ENCODE peak calls at places on chromosomes 1 and 21, in nine cellular contexts. One of them, this sample, is unnamed.

GRCh38 chr1:61819421-61819820 is 77.1 kb downstream of the PATJ start:
- DNase-seq in NCI-H1694: no peak
- DNase-seq in T follicular helper cell: no peak
- DNase-seq in DMS153: no peak
- DNase-seq in glutamatergic neuron: no peak
- DNase-seq in NCI-H510A: no peak
- DNase-seq in naive B cell: no peak
- DNase-seq in stimulated activated naive CD8-positive, alpha-beta T cell treated with anti-CD3 and anti-CD28 coated beads, Interleukin-15, amount 100 ng/mL, for 72 hours: no peak
- DNase-seq in T-helper 17 cell: no peak
- DNase-seq in this sample: no peak

GRCh38 chr1:62484824-62485468 is 48.1 kb downstream of the USP1 start:
- DNase-seq in NCI-H1694: no peak
- DNase-seq in T follicular helper cell: no peak
- DNase-seq in DMS153: no peak
- DNase-seq in glutamatergic neuron: no peak
- DNase-seq in NCI-H510A: no peak
- DNase-seq in naive B cell: no peak
- DNase-seq in stimulated activated naive CD8-positive, alpha-beta T cell treated with anti-CD3 and anti-CD28 coated beads, Interleukin-15, amount 100 ng/mL, for 72 hours: no peak
- DNase-seq in T-helper 17 cell: no peak
- DNase-seq in this sample: no peak

GRCh38 chr1:17119076-17119743 is at the start of gene PADI2:
- DNase-seq in NCI-H1694: no peak
- DNase-seq in T follicular helper cell: peak; percentile 22
- DNase-seq in DMS153: peak; percentile 66
- DNase-seq in glutamatergic neuron: peak; percentile 83
- DNase-seq in NCI-H510A: peak; percentile 71
- DNase-seq in naive B cell: peak; percentile 41
- DNase-seq in stimulated activated naive CD8-positive, alpha-beta T cell treated with anti-CD3 and anti-CD28 coated beads, Interleukin-15, amount 100 ng/mL, for 72 hours: peak; percentile 38
- DNase-seq in T-helper 17 cell: peak; percentile 21
- DNase-seq in this sample: peak; percentile 24

GRCh38 chr21:44544566-44544965 is 4.6 kb upstream of the KRTAP10-1 start:
- DNase-seq in NCI-H1694: no peak
- DNase-seq in T follicular helper cell: no peak
- DNase-seq in DMS153: no peak
- DNase-seq in glutamatergic neuron: no peak
- DNase-seq in NCI-H510A: no peak
- DNase-seq in naive B cell: no peak
- DNase-seq in stimulated activated naive CD8-positive, alpha-beta T cell treated with anti-CD3 and anti-CD28 coated beads, Interleukin-15, amount 100 ng/mL, for 72 hours: no peak
- DNase-seq in T-helper 17 cell: no peak
- DNase-seq in this sample: no peak

GRCh38 chr1:15939181-15940109 is 36.5 kb downstream of the ZBTB17 start:
- DNase-seq in NCI-H1694: no peak
- DNase-seq in T follicular helper cell: no peak
- DNase-seq in DMS153: no peak
- DNase-seq in glutamatergic neuron: no peak
- DNase-seq in NCI-H510A: no peak
- DNase-seq in naive B cell: no peak
- DNase-seq in stimulated activated naive CD8-positive, alpha-beta T cell treated with anti-CD3 and anti-CD28 coated beads, Interleukin-15, amount 100 ng/mL, for 72 hours: no peak
- DNase-seq in T-helper 17 cell: no peak
- DNase-seq in this sample: no peak

GRCh38 chr1:14945132-14946010 is 208.2 kb upstream of the TMEM51 start:
- DNase-seq in NCI-H1694: peak; percentile 71
- DNase-seq in T follicular helper cell: no peak
- DNase-seq in DMS153: no peak
- DNase-seq in glutamatergic neuron: peak; percentile 71
- DNase-seq in NCI-H510A: no peak
- DNase-seq in naive B cell: no peak
- DNase-seq in stimulated activated naive CD8-positive, alpha-beta T cell treated with anti-CD3 and anti-CD28 coated beads, Interleukin-15, amount 100 ng/mL, for 72 hours: no peak
- DNase-seq in T-helper 17 cell: no peak
- DNase-seq in this sample: no peak

GRCh38 chr1:21216835-21217811 is 40.4 kb upstream of the EIF4G3 start:
- DNase-seq in NCI-H1694: peak; percentile 47
- DNase-seq in T follicular helper cell: peak; percentile 59
- DNase-seq in DMS153: no peak
- DNase-seq in glutamatergic neuron: peak; percentile 63
- DNase-seq in NCI-H510A: no peak
- DNase-seq in naive B cell: peak; percentile 47
- DNase-seq in stimulated activated naive CD8-positive, alpha-beta T cell treated with anti-CD3 and anti-CD28 coated beads, Interleukin-15, amount 100 ng/mL, for 72 hours: peak; percentile 64
- DNase-seq in T-helper 17 cell: peak; percentile 30
- DNase-seq in this sample: peak; percentile 34

GRCh38 chr1:175388286-175388685 is 195.7 kb upstream of the KIAA0040 start:
- DNase-seq in NCI-H1694: no peak
- DNase-seq in T follicular helper cell: no peak
- DNase-seq in DMS153: no peak
- DNase-seq in glutamatergic neuron: no peak
- DNase-seq in NCI-H510A: no peak
- DNase-seq in naive B cell: no peak
- DNase-seq in stimulated activated naive CD8-positive, alpha-beta T cell treated with anti-CD3 and anti-CD28 coated beads, Interleukin-15, amount 100 ng/mL, for 72 hours: no peak
- DNase-seq in T-helper 17 cell: no peak
- DNase-seq in this sample: no peak

GRCh38 chr1:47675047-47675675 is 237.3 kb downstream of the FOXD2 start:
- DNase-seq in NCI-H1694: no peak
- DNase-seq in T follicular helper cell: no peak
- DNase-seq in DMS153: no peak
- DNase-seq in glutamatergic neuron: no peak
- DNase-seq in NCI-H510A: no peak
- DNase-seq in naive B cell: no peak
- DNase-seq in stimulated activated naive CD8-positive, alpha-beta T cell treated with anti-CD3 and anti-CD28 coated beads, Interleukin-15, amount 100 ng/mL, for 72 hours: no peak
- DNase-seq in T-helper 17 cell: no peak
- DNase-seq in this sample: no peak

GRCh38 chr1:151934048-151934493 is 24.8 kb upstream of the THEM4 start:
- DNase-seq in NCI-H1694: peak; percentile 63
- DNase-seq in T follicular helper cell: no peak
- DNase-seq in DMS153: peak; percentile 75
- DNase-seq in glutamatergic neuron: peak; percentile 19
- DNase-seq in NCI-H510A: no peak
- DNase-seq in naive B cell: peak; percentile 43
- DNase-seq in stimulated activated naive CD8-positive, alpha-beta T cell treated with anti-CD3 and anti-CD28 coated beads, Interleukin-15, amount 100 ng/mL, for 72 hours: peak; percentile 47
- DNase-seq in T-helper 17 cell: no peak
- DNase-seq in this sample: peak; percentile 13

GRCh38 chr1:118767971-118768370 is 220.2 kb downstream of the TBX15 start:
- DNase-seq in NCI-H1694: no peak
- DNase-seq in T follicular helper cell: no peak
- DNase-seq in DMS153: no peak
- DNase-seq in glutamatergic neuron: no peak
- DNase-seq in NCI-H510A: no peak
- DNase-seq in naive B cell: no peak
- DNase-seq in stimulated activated naive CD8-positive, alpha-beta T cell treated with anti-CD3 and anti-CD28 coated beads, Interleukin-15, amount 100 ng/mL, for 72 hours: no peak
- DNase-seq in T-helper 17 cell: no peak
- DNase-seq in this sample: no peak

GRCh38 chr1:36034692-36035091 is 49.2 kb upstream of the TEKT2 start:
- DNase-seq in NCI-H1694: no peak
- DNase-seq in T follicular helper cell: no peak
- DNase-seq in DMS153: no peak
- DNase-seq in glutamatergic neuron: no peak
- DNase-seq in NCI-H510A: no peak
- DNase-seq in naive B cell: no peak
- DNase-seq in stimulated activated naive CD8-positive, alpha-beta T cell treated with anti-CD3 and anti-CD28 coated beads, Interleukin-15, amount 100 ng/mL, for 72 hours: no peak
- DNase-seq in T-helper 17 cell: no peak
- DNase-seq in this sample: no peak

GRCh38 chr1:212186427-212187207 is 98.6 kb upstream of the PPP2R5A start:
- DNase-seq in NCI-H1694: no peak
- DNase-seq in T follicular helper cell: no peak
- DNase-seq in DMS153: peak; percentile 8
- DNase-seq in glutamatergic neuron: no peak
- DNase-seq in NCI-H510A: no peak
- DNase-seq in naive B cell: peak; percentile 52
- DNase-seq in stimulated activated naive CD8-positive, alpha-beta T cell treated with anti-CD3 and anti-CD28 coated beads, Interleukin-15, amount 100 ng/mL, for 72 hours: no peak
- DNase-seq in T-helper 17 cell: no peak
- DNase-seq in this sample: no peak

GRCh38 chr1:212458817-212459216 is 26.1 kb downstream of the NENF start:
- DNase-seq in NCI-H1694: no peak
- DNase-seq in T follicular helper cell: no peak
- DNase-seq in DMS153: no peak
- DNase-seq in glutamatergic neuron: no peak
- DNase-seq in NCI-H510A: no peak
- DNase-seq in naive B cell: no peak
- DNase-seq in stimulated activated naive CD8-positive, alpha-beta T cell treated with anti-CD3 and anti-CD28 coated beads, Interleukin-15, amount 100 ng/mL, for 72 hours: no peak
- DNase-seq in T-helper 17 cell: no peak
- DNase-seq in this sample: no peak

GRCh38 chr1:58893257-58893869 is 109.5 kb upstream of the JUN start:
- DNase-seq in NCI-H1694: peak; percentile 75
- DNase-seq in T follicular helper cell: no peak
- DNase-seq in DMS153: peak; percentile 85
- DNase-seq in glutamatergic neuron: no peak
- DNase-seq in NCI-H510A: peak; percentile 43
- DNase-seq in naive B cell: no peak
- DNase-seq in stimulated activated naive CD8-positive, alpha-beta T cell treated with anti-CD3 and anti-CD28 coated beads, Interleukin-15, amount 100 ng/mL, for 72 hours: no peak
- DNase-seq in T-helper 17 cell: no peak
- DNase-seq in this sample: no peak

GRCh38 chr1:54429838-54430237 is 23.6 kb upstream of the SSBP3 start:
- DNase-seq in NCI-H1694: no peak
- DNase-seq in T follicular helper cell: no peak
- DNase-seq in DMS153: no peak
- DNase-seq in glutamatergic neuron: no peak
- DNase-seq in NCI-H510A: no peak
- DNase-seq in naive B cell: no peak
- DNase-seq in stimulated activated naive CD8-positive, alpha-beta T cell treated with anti-CD3 and anti-CD28 coated beads, Interleukin-15, amount 100 ng/mL, for 72 hours: no peak
- DNase-seq in T-helper 17 cell: no peak
- DNase-seq in this sample: no peak

GRCh38 chr1:150388241-150388640 is 24.3 kb downstream of the RPRD2 start:
- DNase-seq in NCI-H1694: no peak
- DNase-seq in T follicular helper cell: no peak
- DNase-seq in DMS153: no peak
- DNase-seq in glutamatergic neuron: no peak
- DNase-seq in NCI-H510A: no peak
- DNase-seq in naive B cell: no peak
- DNase-seq in stimulated activated naive CD8-positive, alpha-beta T cell treated with anti-CD3 and anti-CD28 coated beads, Interleukin-15, amount 100 ng/mL, for 72 hours: no peak
- DNase-seq in T-helper 17 cell: no peak
- DNase-seq in this sample: no peak

GRCh38 chr21:26788783-26789182 is 56.4 kb downstream of the ADAMTS1 start:
- DNase-seq in NCI-H1694: no peak
- DNase-seq in T follicular helper cell: no peak
- DNase-seq in DMS153: no peak
- DNase-seq in glutamatergic neuron: no peak
- DNase-seq in NCI-H510A: no peak
- DNase-seq in naive B cell: no peak
- DNase-seq in stimulated activated naive CD8-positive, alpha-beta T cell treated with anti-CD3 and anti-CD28 coated beads, Interleukin-15, amount 100 ng/mL, for 72 hours: no peak
- DNase-seq in T-helper 17 cell: no peak
- DNase-seq in this sample: no peak

GRCh38 chr1:216601427-216601751 is 121.8 kb downstream of the ESRRG start:
- DNase-seq in NCI-H1694: no peak
- DNase-seq in T follicular helper cell: no peak
- DNase-seq in DMS153: no peak
- DNase-seq in glutamatergic neuron: no peak
- DNase-seq in NCI-H510A: no peak
- DNase-seq in naive B cell: no peak
- DNase-seq in stimulated activated naive CD8-positive, alpha-beta T cell treated with anti-CD3 and anti-CD28 coated beads, Interleukin-15, amount 100 ng/mL, for 72 hours: no peak
- DNase-seq in T-helper 17 cell: no peak
- DNase-seq in this sample: no peak

GRCh38 chr1:190436615-190437014 is 41.0 kb downstream of the BRINP3 start:
- DNase-seq in NCI-H1694: peak; percentile 34
- DNase-seq in T follicular helper cell: no peak
- DNase-seq in DMS153: no peak
- DNase-seq in glutamatergic neuron: no peak
- DNase-seq in NCI-H510A: no peak
- DNase-seq in naive B cell: no peak
- DNase-seq in stimulated activated naive CD8-positive, alpha-beta T cell treated with anti-CD3 and anti-CD28 coated beads, Interleukin-15, amount 100 ng/mL, for 72 hours: no peak
- DNase-seq in T-helper 17 cell: no peak
- DNase-seq in this sample: no peak

GRCh38 chr1:51189421-51190073 is 46.5 kb upstream of the RNF11 start:
- DNase-seq in NCI-H1694: peak; percentile 77
- DNase-seq in T follicular helper cell: peak; percentile 9
- DNase-seq in DMS153: peak; percentile 21
- DNase-seq in glutamatergic neuron: no peak
- DNase-seq in NCI-H510A: peak; percentile 38
- DNase-seq in naive B cell: peak; percentile 44
- DNase-seq in stimulated activated naive CD8-positive, alpha-beta T cell treated with anti-CD3 and anti-CD28 coated beads, Interleukin-15, amount 100 ng/mL, for 72 hours: peak; percentile 25
- DNase-seq in T-helper 17 cell: peak; percentile 13
- DNase-seq in this sample: no peak

GRCh38 chr1:31241321-31241720 is 1.6 kb upstream of the NKAIN1 start:
- DNase-seq in NCI-H1694: no peak
- DNase-seq in T follicular helper cell: no peak
- DNase-seq in DMS153: no peak
- DNase-seq in glutamatergic neuron: no peak
- DNase-seq in NCI-H510A: no peak
- DNase-seq in naive B cell: peak; percentile 7
- DNase-seq in stimulated activated naive CD8-positive, alpha-beta T cell treated with anti-CD3 and anti-CD28 coated beads, Interleukin-15, amount 100 ng/mL, for 72 hours: no peak
- DNase-seq in T-helper 17 cell: no peak
- DNase-seq in this sample: no peak

GRCh38 chr1:145949219-145949618 is 8.6 kb downstream of the LIX1L start:
- DNase-seq in NCI-H1694: no peak
- DNase-seq in T follicular helper cell: no peak
- DNase-seq in DMS153: no peak
- DNase-seq in glutamatergic neuron: no peak
- DNase-seq in NCI-H510A: no peak
- DNase-seq in naive B cell: no peak
- DNase-seq in stimulated activated naive CD8-positive, alpha-beta T cell treated with anti-CD3 and anti-CD28 coated beads, Interleukin-15, amount 100 ng/mL, for 72 hours: no peak
- DNase-seq in T-helper 17 cell: no peak
- DNase-seq in this sample: no peak

GRCh38 chr1:197156692-197157091 is 10.2 kb upstream of the ASPM start:
- DNase-seq in NCI-H1694: no peak
- DNase-seq in T follicular helper cell: no peak
- DNase-seq in DMS153: no peak
- DNase-seq in glutamatergic neuron: no peak
- DNase-seq in NCI-H510A: no peak
- DNase-seq in naive B cell: no peak
- DNase-seq in stimulated activated naive CD8-positive, alpha-beta T cell treated with anti-CD3 and anti-CD28 coated beads, Interleukin-15, amount 100 ng/mL, for 72 hours: no peak
- DNase-seq in T-helper 17 cell: no peak
- DNase-seq in this sample: no peak

This sample was measured in activated effector memory CD4-positive, alpha-beta T cell treated with Interleukin-2 at 50 U/mL for 16 hours.